ENCODE peak calls at places on chromosomes 6 and 20, in eight cellular contexts. L is GM13976, J is GM06990, A is fibroblast of mammary gland, E is fibroblast of villous mesenchyme, W is A549, Y is endothelial cell, P is cardiac fibroblast. I is an unnamed sample.

GRCh38 chr20:34111057-34111711 is 859 bp downstream of the EIF2S2 start:
- DNase-seq in L (no peak), J (no peak), A (peak; percentile 70), E (peak; percentile 92), W (no peak), Y (peak; percentile 53), P (peak; percentile 80), I (peak; percentile 74)

GRCh38 chr6:137765044-137765443 is 102.0 kb upstream of the TNFAIP3 start:
- DNase-seq in L (no peak), J (no peak), A (peak; percentile 27), E (no peak), W (no peak), Y (no peak), P (peak; percentile 54), I (no peak)

GRCh38 chr6:36676142-36677058 is 2.1 kb upstream of the CDKN1A start:
- DNase-seq in L (no peak), J (peak; percentile 52), A (peak; percentile 65), E (peak; percentile 59), W (no peak), Y (no peak), P (no peak), I (no peak)

GRCh38 chr20:37669062-37669772 is 24.6 kb upstream of the CTNNBL1 start:
- DNase-seq in L (no peak), J (no peak), A (no peak), E (peak; percentile 6), W (no peak), Y (no peak), P (no peak), I (peak; percentile 78)

GRCh38 chr6:9116026-9116425 is 680.7 kb upstream of the SLC35B3 start:
- DNase-seq in L (no peak), J (no peak), A (peak; percentile 11), E (peak; percentile 5), W (no peak), Y (no peak), P (no peak), I (peak; percentile 41)

GRCh38 chr6:56540950-56541600 is 101.6 kb downstream of the DST start:
- DNase-seq in L (no peak), J (no peak), A (peak; percentile 54), E (peak; percentile 47), W (no peak), Y (no peak), P (no peak), I (peak; percentile 49)

GRCh38 chr6:155011997-155012396 is 16.9 kb downstream of the TIAM2 start:
- DNase-seq in L (no peak), J (no peak), A (no peak), E (no peak), W (no peak), Y (no peak), P (no peak), I (no peak)

GRCh38 chr20:41359541-41360011 is 7.0 kb downstream of the EMILIN3 start:
- DNase-seq in L (no peak), J (no peak), A (no peak), E (no peak), W (no peak), Y (no peak), P (no peak), I (no peak)

GRCh38 chr6:150037526-150038201 is 12.3 kb upstream of the RAET1L start:
- DNase-seq in L (no peak), J (no peak), A (no peak), E (no peak), W (no peak), Y (peak; percentile 28), P (no peak), I (no peak)

GRCh38 chr6:51887859-51888258 is 199.6 kb downstream of the PKHD1 start:
- DNase-seq in L (no peak), J (no peak), A (no peak), E (no peak), W (no peak), Y (no peak), P (no peak), I (no peak)

GRCh38 chr20:51022803-51023616 is at the start of gene KCNG1:
- DNase-seq in L (peak; percentile 87), J (peak; percentile 24), A (peak; percentile 56), E (peak; percentile 72), W (peak; percentile 93), Y (peak; percentile 81), P (peak; percentile 67), I (peak; percentile 72)

GRCh38 chr6:111642463-111643158 is 36.9 kb upstream of the TRAF3IP2 start:
- DNase-seq in L (peak; percentile 73), J (no peak), A (peak; percentile 86), E (peak; percentile 82), W (peak; percentile 27), Y (peak; percentile 50), P (peak; percentile 90), I (peak; percentile 80)

GRCh38 chr6:148082721-148083120 is 259.9 kb upstream of the SASH1 start:
- DNase-seq in L (no peak), J (no peak), A (no peak), E (no peak), W (no peak), Y (no peak), P (no peak), I (no peak)

GRCh38 chr20:58461899-58462298 is 53.3 kb downstream of the APCDD1L start:
- DNase-seq in L (no peak), J (no peak), A (no peak), E (no peak), W (no peak), Y (no peak), P (no peak), I (no peak)

GRCh38 chr20:58463231-58463630 is 52.0 kb downstream of the APCDD1L start:
- DNase-seq in L (no peak), J (no peak), A (peak; percentile 49), E (peak; percentile 42), W (no peak), Y (no peak), P (no peak), I (peak; percentile 57)

GRCh38 chr20:58458342-58459057 is 56.7 kb downstream of the APCDD1L start:
- DNase-seq in L (peak; percentile 87), J (peak; percentile 83), A (peak; percentile 37), E (no peak), W (no peak), Y (no peak), P (peak; percentile 71), I (peak; percentile 77)

GRCh38 chr20:58459058-58459743 is 56.0 kb downstream of the APCDD1L start:
- DNase-seq in L (no peak), J (no peak), A (no peak), E (no peak), W (no peak), Y (no peak), P (no peak), I (peak; percentile 48)

DNA sequence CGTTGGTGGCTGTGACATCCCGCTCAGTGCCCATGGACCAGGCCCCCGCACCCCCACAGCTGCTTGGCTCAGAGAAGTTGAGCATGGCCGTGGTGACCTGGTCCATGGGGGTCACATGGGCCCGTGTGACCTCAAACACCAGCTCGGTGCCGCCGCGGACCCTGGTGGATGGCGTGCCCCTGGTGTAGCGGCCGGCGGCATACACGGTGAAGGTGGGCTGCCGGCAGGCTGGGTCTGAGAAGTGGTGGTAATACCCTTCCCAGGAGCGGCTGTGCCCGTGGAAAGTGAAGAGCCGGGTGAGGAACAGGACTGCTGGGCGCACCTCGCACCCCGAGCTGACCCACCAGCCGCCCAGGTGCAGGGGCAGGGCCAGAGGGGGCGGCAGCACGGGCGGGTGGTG is 54.1 kb downstream of the APCDD1L start:
- DNase-seq in L (no peak), J (no peak), A (no peak), E (no peak), W (no peak), Y (no peak), P (no peak), I (no peak)
- TF ChIP-seq CTCF in L (no peak), J (no peak), A (no peak), E (no peak), W (no peak), Y (no peak), P (no peak), I (no peak)

GRCh38 chr20:52595492-52595891 is 376.7 kb upstream of the TSHZ2 start:
- DNase-seq in L (no peak), J (no peak), A (no peak), E (peak; percentile 28), W (no peak), Y (no peak), P (no peak), I (no peak)

GRCh38 chr20:52598306-52598705 is 373.9 kb upstream of the TSHZ2 start:
- DNase-seq in L (no peak), J (no peak), A (no peak), E (no peak), W (no peak), Y (no peak), P (no peak), I (no peak)

GRCh38 chr20:52593634-52594033 is 378.5 kb upstream of the TSHZ2 start:
- DNase-seq in L (no peak), J (no peak), A (peak; percentile 37), E (no peak), W (no peak), Y (no peak), P (no peak), I (no peak)

GRCh38 chr20:52592567-52592966 is 379.6 kb upstream of the TSHZ2 start:
- DNase-seq in L (no peak), J (no peak), A (no peak), E (no peak), W (no peak), Y (no peak), P (no peak), I (no peak)

DNA sequence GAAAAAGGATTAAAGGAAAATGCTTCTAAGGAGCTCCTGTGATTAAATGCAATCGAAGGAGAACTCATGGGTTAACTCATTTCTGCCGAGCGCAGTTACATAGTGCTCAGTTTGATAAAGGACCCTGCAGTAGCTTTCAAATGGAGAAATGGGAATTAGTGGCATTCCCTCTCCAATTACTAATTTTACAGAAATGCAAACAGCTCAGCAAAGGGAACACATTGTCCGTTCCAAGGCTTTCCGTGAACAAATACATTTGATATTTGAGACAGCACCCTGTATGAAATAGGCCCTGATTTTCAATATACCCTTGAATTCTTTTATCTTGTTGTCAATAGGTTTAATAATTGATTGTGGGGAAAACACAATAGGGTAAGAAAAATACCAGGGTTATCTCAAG is 375.9 kb upstream of the TSHZ2 start:
- DNase-seq in L (no peak), J (no peak), A (no peak), E (no peak), W (no peak), Y (no peak), P (no peak), I (no peak)
- TF ChIP-seq CTCF in L (no peak), J (no peak), A (no peak), E (no peak), W (no peak), Y (no peak), P (no peak), I (no peak)

DNA sequence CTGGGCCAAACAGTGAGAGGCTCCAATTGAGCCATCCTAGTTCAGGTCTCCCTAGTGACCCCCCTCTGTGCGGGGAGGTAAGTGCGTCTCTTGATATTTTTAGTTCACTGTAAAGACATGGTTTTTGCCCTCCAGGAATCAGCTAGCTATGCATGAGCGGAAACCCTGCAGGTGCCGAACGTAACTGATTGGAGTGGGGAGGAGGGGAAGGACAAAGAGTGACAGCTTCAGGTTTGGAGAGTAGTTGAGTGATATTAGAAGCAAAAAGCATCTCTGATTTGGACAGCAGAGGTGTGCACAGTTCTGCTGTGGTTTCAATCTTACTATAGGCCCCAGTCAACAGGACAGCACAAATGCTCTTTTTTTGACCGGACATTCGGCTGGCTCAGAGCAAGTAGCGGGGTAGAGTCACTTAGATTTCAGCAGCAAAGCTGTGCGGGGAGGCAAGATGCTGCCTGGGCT is 31.8 kb downstream of the TBC1D7 start:
- DNase-seq in L (no peak), J (no peak), A (no peak), E (no peak), W (no peak), Y (no peak), P (no peak), I (no peak)
- TF ChIP-seq CTCF in L (no peak), J (no peak), A (no peak), E (no peak), W (no peak), Y (no peak), P (no peak), I (no peak)

GRCh38 chr20:60137657-60138245 is 179.5 kb downstream of the CDH26 start:
- DNase-seq in L (peak; percentile 37), J (peak; percentile 13), A (peak; percentile 25), E (no peak), W (peak; percentile 11), Y (peak; percentile 51), P (peak; percentile 46), I (peak; percentile 88)
- TF ChIP-seq CTCF in L (peak; percentile 54), J (peak; percentile 41), A (peak; percentile 54), E (peak; percentile 45), W (peak; percentile 42), Y (peak; percentile 82), P (peak; percentile 42), I (peak; percentile 67)